ENCODE peak calls at places on chromosome 18, in six cellular contexts. K is K562, R is ovary, C is prostate gland, T is transverse colon, O is esophagus squamous epithelium. J is an unnamed sample. For H3K4me1, the result is how much of the 10 kb centered on the place peaks cover.

GRCh38 chr18:48924621-48925601 is 25.9 kb downstream of the SMAD7 start:
- DNase-seq in K (no peak), R (no peak), C (no peak), T (no peak), O (no peak), J (no peak)

GRCh38 chr18:51074605-51075004 is 44.6 kb downstream of the SMAD4 start:
- DNase-seq in K (no peak), R (no peak), C (no peak), T (no peak), O (no peak), J (no peak)

GRCh38 chr18:76668119-76668518 is 154.2 kb upstream of the ZNF236 start:
- DNase-seq in K (no peak), R (no peak), C (no peak), T (no peak), O (no peak), J (no peak)

GRCh38 chr18:78972385-78972918 is 7.2 kb upstream of the SALL3 start:
- DNase-seq in K (no peak), R (no peak), C (no peak), T (no peak), O (no peak), J (no peak)

GRCh38 chr18:76589309-76589708 is 94.3 kb upstream of the ZNF516 start:
- DNase-seq in K (no peak), R (no peak), C (no peak), T (no peak), O (no peak), J (no peak)

GRCh38 chr18:41965856-41966255 is 10.8 kb downstream of the PIK3C3 start:
- DNase-seq in K (no peak), R (no peak), C (no peak), T (no peak), O (no peak), J (no peak)

GRCh38 chr18:9987931-9988330 is 74.1 kb downstream of the VAPA start:
- DNase-seq in K (no peak), R (peak), C (peak), T (no peak), O (no peak), J (peak)

GRCh38 chr18:31197676-31198075 is 35.0 kb upstream of the DSC1 start:
- DNase-seq in K (no peak), R (no peak), C (no peak), T (no peak), O (no peak), J (no peak)

GRCh38 chr18:44876024-44876423 is 195.3 kb downstream of the SETBP1 start:
- DNase-seq in K (no peak), R (no peak), C (no peak), T (no peak), O (no peak), J (no peak)

GRCh38 chr18:6881034-6881800 is 151.7 kb downstream of the ARHGAP28 start:
- DNase-seq in K (no peak), R (no peak), C (peak), T (no peak), O (no peak), J (no peak)

DNA sequence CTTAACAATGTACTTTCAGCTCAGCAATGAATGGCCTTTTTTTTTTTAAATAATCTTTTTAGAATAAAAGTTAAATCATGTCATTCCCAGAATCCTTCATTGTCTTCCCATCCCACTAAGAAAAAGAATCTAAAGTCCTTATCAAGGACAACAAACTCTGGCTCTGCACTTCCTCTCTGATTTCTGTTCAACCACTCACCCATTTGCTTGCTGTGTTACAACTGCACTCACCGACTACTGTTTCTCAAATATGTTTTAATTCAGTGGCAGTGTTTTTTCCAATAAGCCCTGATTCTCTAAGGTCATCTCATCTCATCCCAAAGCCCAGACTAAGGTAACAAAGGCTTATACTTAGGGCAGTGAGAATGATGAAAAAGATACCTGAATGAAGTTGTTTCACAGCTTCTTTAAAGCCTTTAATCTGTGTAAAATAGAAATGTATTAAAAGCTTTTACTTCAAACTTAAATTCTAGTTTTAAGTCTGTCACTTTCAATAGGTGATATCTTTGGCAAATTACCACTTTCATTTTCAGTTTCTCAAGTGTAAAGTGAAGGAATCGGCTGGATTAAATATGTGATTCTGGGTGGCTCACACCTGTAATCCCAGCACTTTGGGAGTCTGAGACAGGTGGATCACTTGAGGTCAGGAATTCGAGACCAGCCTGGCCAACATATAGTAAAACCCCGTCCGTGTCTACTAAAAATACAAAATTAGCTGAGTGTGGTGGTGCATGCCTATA is 87.6 kb downstream of the RBBP8 start:
- DNase-seq in K (no peak), R (no peak), C (no peak), T (no peak), O (no peak), J (no peak)
- H3K27ac ChIP-seq in K (no peak), R (no peak), C (no peak), T (no peak), O (no peak), J (no peak)

GRCh38 chr18:67478249-67478648 is 38.3 kb downstream of the DSEL start:
- DNase-seq in K (no peak), R (no peak), C (no peak), T (no peak), O (no peak), J (no peak)
- H3K4me1 ChIP-seq in K (under half), R (under half), C (under half), T (under half), O (under half), J (under half)

GRCh38 chr18:34867520-34867919 is 157.4 kb downstream of the DTNA start:
- DNase-seq in K (no peak), R (no peak), C (no peak), T (no peak), O (no peak), J (no peak)
- H3K27ac ChIP-seq in K (no peak), R (no peak), C (no peak), T (no peak), O (no peak), J (no peak)

GRCh38 chr18:13272411-13272810 is 53.9 kb downstream of the LDLRAD4 start:
- DNase-seq in K (no peak), R (no peak), C (no peak), T (no peak), O (no peak), J (no peak)

GRCh38 chr18:13278231-13278630 is 59.7 kb downstream of the LDLRAD4 start:
- DNase-seq in K (no peak), R (no peak), C (no peak), T (no peak), O (no peak), J (no peak)

GRCh38 chr18:13276530-13277520 is 58.3 kb downstream of the LDLRAD4 start:
- DNase-seq in K (no peak), R (no peak), C (no peak), T (no peak), O (no peak), J (no peak)

GRCh38 chr18:13273800-13274199 is 55.2 kb downstream of the LDLRAD4 start:
- DNase-seq in K (no peak), R (no peak), C (no peak), T (no peak), O (no peak), J (no peak)

DNA sequence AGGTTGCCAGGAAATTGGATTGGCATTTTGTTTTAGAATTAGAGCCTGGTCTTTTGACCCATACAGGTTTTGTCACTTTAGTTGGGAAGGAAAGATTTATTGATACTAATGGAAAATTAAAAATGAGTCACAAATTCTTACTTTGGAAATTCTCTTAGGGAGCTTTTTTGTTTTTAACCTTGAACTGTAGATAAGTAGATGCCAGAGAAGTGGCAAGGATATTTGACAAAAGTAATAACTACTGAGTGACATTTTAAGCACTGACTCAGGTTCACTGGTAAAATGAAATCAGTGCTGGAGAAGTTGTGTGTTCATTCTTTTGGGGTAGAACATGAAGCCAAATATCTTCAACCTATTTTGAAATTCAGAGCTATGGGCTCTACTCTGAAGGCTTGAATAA is 56.5 kb downstream of the LDLRAD4 start:
- DNase-seq in K (no peak), R (no peak), C (no peak), T (no peak), O (no peak), J (no peak)
- H3K4me1 ChIP-seq in K (under half), R (under half), C (under half), T (under half), O (under half), J (under half)

GRCh38 chr18:13611616-13612110 is 114.7 kb downstream of the FAM210A start:
- DNase-seq in K (no peak), R (no peak), C (no peak), T (no peak), O (no peak), J (no peak)

GRCh38 chr18:13613099-13613498 is 113.3 kb downstream of the FAM210A start:
- DNase-seq in K (no peak), R (no peak), C (no peak), T (no peak), O (no peak), J (no peak)

GRCh38 chr18:13613591-13614317 is 112.6 kb downstream of the FAM210A start:
- DNase-seq in K (no peak), R (no peak), C (no peak), T (no peak), O (no peak), J (no peak)

GRCh38 chr18:13611058-13611615 is 115.2 kb downstream of the FAM210A start:
- DNase-seq in K (no peak), R (no peak), C (no peak), T (peak), O (no peak), J (peak)

GRCh38 chr18:13612111-13612997 is 114.0 kb downstream of the FAM210A start:
- DNase-seq in K (no peak), R (no peak), C (no peak), T (peak), O (peak), J (no peak)
- H3K27ac ChIP-seq in K (no peak), R (no peak), C (no peak), T (peak), O (peak), J (no peak)

J was measured in breast epithelium.